ENCODE peak calls at places on chromosomes 13 and 19, in ten cellular contexts. One of them, this sample, is unnamed.

GRCh38 chr13:39379667-39380655 is 223.0 kb downstream of the LHFPL6 start:
- DNase-seq in IMR-90: peak; percentile 21
- DNase-seq in lower leg skin: no peak
- DNase-seq in upper lobe of left lung: no peak
- DNase-seq in stomach: no peak
- DNase-seq in A549: no peak
- DNase-seq in esophagus squamous epithelium: no peak
- DNase-seq in H54: no peak
- DNase-seq in suprapubic skin: no peak
- DNase-seq in thyroid gland: no peak
- DNase-seq in this sample: no peak

GRCh38 chr19:41324921-41325639 is 15.1 kb downstream of the CCDC97 start:
- DNase-seq in A549: peak; percentile 83
- DNase-seq in H54: peak; percentile 93
- DNase-seq in suprapubic skin: no peak
- DNase-seq in thyroid gland: peak; percentile 68
- DNase-seq in lower leg skin: peak; percentile 93
- DNase-seq in stomach: no peak
- DNase-seq in upper lobe of left lung: peak; percentile 89
- DNase-seq in IMR-90: peak; percentile 90
- DNase-seq in esophagus squamous epithelium: no peak
- DNase-seq in this sample: no peak

GRCh38 chr19:39934584-39935233 is at the start of gene FCGBP:
- DNase-seq in upper lobe of left lung: no peak
- DNase-seq in A549: no peak
- DNase-seq in esophagus squamous epithelium: no peak
- DNase-seq in H54: no peak
- DNase-seq in lower leg skin: no peak
- DNase-seq in stomach: peak; percentile 66
- DNase-seq in IMR-90: no peak
- DNase-seq in thyroid gland: no peak
- DNase-seq in suprapubic skin: no peak
- DNase-seq in this sample: no peak

GRCh38 chr13:24328145-24328544 is 18.8 kb downstream of the C1QTNF9 start:
- DNase-seq in upper lobe of left lung: peak; percentile 77
- DNase-seq in H54: no peak
- DNase-seq in stomach: no peak
- DNase-seq in lower leg skin: no peak
- DNase-seq in A549: no peak
- DNase-seq in IMR-90: no peak
- DNase-seq in thyroid gland: no peak
- DNase-seq in esophagus squamous epithelium: no peak
- DNase-seq in suprapubic skin: no peak
- DNase-seq in this sample: no peak

GRCh38 chr19:289651-290538 is 1.3 kb downstream of the PLPP2 start:
- DNase-seq in upper lobe of left lung: no peak
- DNase-seq in lower leg skin: peak; percentile 91
- DNase-seq in stomach: peak; percentile 87
- DNase-seq in H54: peak; percentile 97
- DNase-seq in suprapubic skin: no peak
- DNase-seq in IMR-90: peak; percentile 25
- DNase-seq in esophagus squamous epithelium: no peak
- DNase-seq in A549: peak; percentile 83
- DNase-seq in thyroid gland: peak; percentile 43
- DNase-seq in this sample: peak; percentile 37

GRCh38 chr19:31626941-31627340 is 277.7 kb upstream of the TSHZ3 start:
- DNase-seq in lower leg skin: peak; percentile 56
- DNase-seq in thyroid gland: no peak
- DNase-seq in upper lobe of left lung: no peak
- DNase-seq in A549: no peak
- DNase-seq in stomach: no peak
- DNase-seq in H54: no peak
- DNase-seq in IMR-90: no peak
- DNase-seq in suprapubic skin: no peak
- DNase-seq in esophagus squamous epithelium: no peak
- DNase-seq in this sample: no peak

GRCh38 chr13:113599396-113599795 is 14.8 kb downstream of the TFDP1 start:
- DNase-seq in IMR-90: no peak
- DNase-seq in upper lobe of left lung: peak; percentile 8
- DNase-seq in suprapubic skin: peak; percentile 52
- DNase-seq in esophagus squamous epithelium: no peak
- DNase-seq in stomach: no peak
- DNase-seq in lower leg skin: peak; percentile 70
- DNase-seq in H54: no peak
- DNase-seq in thyroid gland: no peak
- DNase-seq in A549: no peak
- DNase-seq in this sample: no peak

GRCh38 chr13:112510002-112510780 is 77.8 kb downstream of the TUBGCP3 start:
- DNase-seq in lower leg skin: no peak
- DNase-seq in upper lobe of left lung: no peak
- DNase-seq in stomach: no peak
- DNase-seq in esophagus squamous epithelium: no peak
- DNase-seq in thyroid gland: peak; percentile 48
- DNase-seq in A549: peak; percentile 59
- DNase-seq in suprapubic skin: no peak
- DNase-seq in IMR-90: peak; percentile 71
- DNase-seq in H54: peak; percentile 69
- DNase-seq in this sample: no peak

GRCh38 chr13:94901070-94901469 is 188.7 kb upstream of the SOX21 start:
- DNase-seq in lower leg skin: no peak
- DNase-seq in H54: no peak
- DNase-seq in suprapubic skin: no peak
- DNase-seq in thyroid gland: no peak
- DNase-seq in A549: no peak
- DNase-seq in esophagus squamous epithelium: no peak
- DNase-seq in stomach: no peak
- DNase-seq in upper lobe of left lung: no peak
- DNase-seq in IMR-90: no peak
- DNase-seq in this sample: no peak

GRCh38 chr19:19628499-19629134 is 597 bp upstream of the LPAR2 start:
- DNase-seq in H54: no peak
- DNase-seq in stomach: peak; percentile 85
- DNase-seq in suprapubic skin: no peak
- DNase-seq in lower leg skin: no peak
- DNase-seq in IMR-90: peak; percentile 48
- DNase-seq in thyroid gland: peak; percentile 50
- DNase-seq in esophagus squamous epithelium: no peak
- DNase-seq in A549: no peak
- DNase-seq in upper lobe of left lung: peak; percentile 89
- DNase-seq in this sample: no peak

GRCh38 chr13:30904043-30904442 is 2.0 kb upstream of the MEDAG start:
- DNase-seq in thyroid gland: no peak
- DNase-seq in upper lobe of left lung: no peak
- DNase-seq in IMR-90: peak; percentile 52
- DNase-seq in A549: no peak
- DNase-seq in H54: no peak
- DNase-seq in esophagus squamous epithelium: no peak
- DNase-seq in lower leg skin: no peak
- DNase-seq in stomach: no peak
- DNase-seq in suprapubic skin: no peak
- DNase-seq in this sample: no peak

GRCh38 chr13:30907167-30907761 is 1.2 kb downstream of the MEDAG start:
- DNase-seq in suprapubic skin: no peak
- DNase-seq in thyroid gland: peak; percentile 50
- DNase-seq in upper lobe of left lung: no peak
- DNase-seq in H54: no peak
- DNase-seq in IMR-90: peak; percentile 51
- DNase-seq in stomach: no peak
- DNase-seq in esophagus squamous epithelium: no peak
- DNase-seq in A549: no peak
- DNase-seq in lower leg skin: no peak
- DNase-seq in this sample: no peak

GRCh38 chr13:30905932-30906383 is at the start of gene MEDAG:
- DNase-seq in thyroid gland: peak; percentile 48
- DNase-seq in esophagus squamous epithelium: peak; percentile 6
- DNase-seq in stomach: no peak
- DNase-seq in H54: no peak
- DNase-seq in upper lobe of left lung: peak; percentile 90
- DNase-seq in suprapubic skin: peak; percentile 91
- DNase-seq in IMR-90: peak; percentile 57
- DNase-seq in A549: no peak
- DNase-seq in lower leg skin: peak; percentile 97
- DNase-seq in this sample: no peak

GRCh38 chr13:30908416-30908980 is 2.4 kb downstream of the MEDAG start:
- DNase-seq in lower leg skin: no peak
- DNase-seq in thyroid gland: peak; percentile 28
- DNase-seq in suprapubic skin: no peak
- DNase-seq in A549: no peak
- DNase-seq in IMR-90: peak; percentile 22
- DNase-seq in upper lobe of left lung: no peak
- DNase-seq in esophagus squamous epithelium: no peak
- DNase-seq in stomach: no peak
- DNase-seq in H54: no peak
- DNase-seq in this sample: no peak

GRCh38 chr13:30906411-30906990 is 430 bp downstream of the MEDAG start:
- DNase-seq in H54: no peak
- DNase-seq in IMR-90: no peak
- DNase-seq in thyroid gland: peak; percentile 5
- DNase-seq in A549: no peak
- DNase-seq in lower leg skin: no peak
- DNase-seq in esophagus squamous epithelium: no peak
- DNase-seq in upper lobe of left lung: peak; percentile 88
- DNase-seq in stomach: no peak
- DNase-seq in suprapubic skin: no peak
- DNase-seq in this sample: no peak
- TF ChIP-seq POLR2A in H54: no peak
- TF ChIP-seq POLR2A in IMR-90: no peak
- TF ChIP-seq POLR2A in thyroid gland: no peak
- TF ChIP-seq POLR2A in A549: no peak
- TF ChIP-seq POLR2A in lower leg skin: no peak
- TF ChIP-seq POLR2A in esophagus squamous epithelium: no peak
- TF ChIP-seq POLR2A in upper lobe of left lung: no peak
- TF ChIP-seq POLR2A in stomach: no peak
- TF ChIP-seq POLR2A in suprapubic skin: no peak
- TF ChIP-seq POLR2A in this sample: no peak

DNA sequence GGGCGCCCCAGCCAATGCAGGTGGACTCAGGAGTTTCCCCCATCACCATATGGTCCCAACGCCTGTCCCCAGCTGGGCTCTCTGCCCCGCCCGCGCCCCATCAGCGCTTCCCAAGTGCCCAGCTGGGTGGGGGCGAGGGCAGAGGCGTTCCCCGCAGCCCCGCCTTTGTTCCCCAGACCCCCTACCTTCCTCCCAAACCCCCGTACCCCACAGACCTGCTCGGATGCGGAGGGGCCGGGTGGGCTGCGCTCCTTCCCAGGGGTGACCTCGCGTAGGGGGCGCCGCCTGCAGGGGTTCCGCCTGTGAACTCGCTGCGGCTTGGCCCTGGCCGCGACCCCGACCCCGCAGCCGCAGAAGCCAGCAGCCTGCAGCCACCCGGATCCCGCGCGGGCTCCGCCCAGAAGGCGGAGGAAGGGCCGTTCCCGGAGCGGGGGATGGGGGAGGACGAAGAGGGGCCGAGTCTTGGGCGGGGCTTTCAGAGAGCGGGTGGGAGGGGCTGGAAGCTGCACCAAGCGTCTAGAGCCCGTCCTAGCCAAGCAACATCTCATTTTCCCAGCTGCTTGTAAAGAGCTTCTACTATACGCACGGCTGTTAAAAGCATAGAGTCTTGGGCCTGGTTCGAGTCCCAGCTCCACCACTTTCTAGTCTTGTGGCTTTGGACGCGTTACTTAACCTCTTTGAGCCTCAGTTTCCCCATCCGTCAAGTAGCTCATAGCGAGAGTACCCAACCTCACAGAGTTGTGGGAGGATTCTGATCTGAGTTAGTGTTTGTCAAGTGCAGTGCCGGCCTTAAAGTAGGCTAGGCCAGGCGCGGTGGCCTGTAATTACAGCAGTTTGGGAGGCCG is at the start of gene RAB3D:
- DNase-seq in A549: peak; percentile 85
- DNase-seq in IMR-90: peak; percentile 77
- DNase-seq in thyroid gland: peak; percentile 95
- DNase-seq in suprapubic skin: peak; percentile 94
- DNase-seq in upper lobe of left lung: peak; percentile 95
- DNase-seq in esophagus squamous epithelium: peak; percentile 51
- DNase-seq in stomach: peak; percentile 96
- DNase-seq in H54: peak; percentile 89
- DNase-seq in lower leg skin: peak; percentile 99
- DNase-seq in this sample: peak; percentile 96
- TF ChIP-seq POLR2A in A549: peak; percentile 43
- TF ChIP-seq POLR2A in IMR-90: no peak
- TF ChIP-seq POLR2A in thyroid gland: peak; percentile 60
- TF ChIP-seq POLR2A in suprapubic skin: peak; percentile 40
- TF ChIP-seq POLR2A in upper lobe of left lung: no peak
- TF ChIP-seq POLR2A in esophagus squamous epithelium: no peak
- TF ChIP-seq POLR2A in stomach: no peak
- TF ChIP-seq POLR2A in H54: peak; percentile 22
- TF ChIP-seq POLR2A in lower leg skin: no peak
- TF ChIP-seq POLR2A in this sample: no peak

DNA sequence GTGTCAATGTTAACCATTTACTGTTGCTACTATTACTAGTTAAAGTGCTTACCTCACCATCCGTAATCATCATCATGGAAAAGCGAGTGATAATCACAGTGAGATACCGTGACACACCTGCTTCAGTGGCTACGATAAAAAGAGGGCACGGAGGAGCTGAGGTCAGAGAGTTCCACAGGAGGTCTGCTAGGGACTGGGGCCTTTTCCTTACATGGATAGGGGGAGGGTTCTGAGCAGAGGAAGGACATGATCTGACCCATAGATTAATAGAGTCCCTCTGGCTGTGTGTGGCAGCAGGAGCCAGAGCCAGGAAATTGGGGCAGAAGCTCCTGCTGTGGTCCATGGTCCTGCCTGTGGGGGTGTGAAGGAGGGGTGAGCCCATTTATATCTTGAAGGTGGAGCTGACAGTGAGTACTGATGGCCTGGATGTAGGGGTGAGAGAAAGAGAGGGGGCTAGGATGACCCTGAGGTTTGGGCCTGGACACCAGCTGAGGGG is 136.7 kb downstream of the SIPA1L3 start:
- DNase-seq in IMR-90: no peak
- DNase-seq in esophagus squamous epithelium: no peak
- DNase-seq in lower leg skin: no peak
- DNase-seq in suprapubic skin: no peak
- DNase-seq in stomach: no peak
- DNase-seq in H54: no peak
- DNase-seq in A549: no peak
- DNase-seq in upper lobe of left lung: no peak
- DNase-seq in thyroid gland: no peak
- DNase-seq in this sample: no peak
- TF ChIP-seq POLR2A in IMR-90: no peak
- TF ChIP-seq POLR2A in esophagus squamous epithelium: no peak
- TF ChIP-seq POLR2A in lower leg skin: no peak
- TF ChIP-seq POLR2A in suprapubic skin: no peak
- TF ChIP-seq POLR2A in stomach: no peak
- TF ChIP-seq POLR2A in H54: no peak
- TF ChIP-seq POLR2A in A549: peak; percentile 3
- TF ChIP-seq POLR2A in upper lobe of left lung: no peak
- TF ChIP-seq POLR2A in thyroid gland: no peak
- TF ChIP-seq POLR2A in this sample: no peak

DNA sequence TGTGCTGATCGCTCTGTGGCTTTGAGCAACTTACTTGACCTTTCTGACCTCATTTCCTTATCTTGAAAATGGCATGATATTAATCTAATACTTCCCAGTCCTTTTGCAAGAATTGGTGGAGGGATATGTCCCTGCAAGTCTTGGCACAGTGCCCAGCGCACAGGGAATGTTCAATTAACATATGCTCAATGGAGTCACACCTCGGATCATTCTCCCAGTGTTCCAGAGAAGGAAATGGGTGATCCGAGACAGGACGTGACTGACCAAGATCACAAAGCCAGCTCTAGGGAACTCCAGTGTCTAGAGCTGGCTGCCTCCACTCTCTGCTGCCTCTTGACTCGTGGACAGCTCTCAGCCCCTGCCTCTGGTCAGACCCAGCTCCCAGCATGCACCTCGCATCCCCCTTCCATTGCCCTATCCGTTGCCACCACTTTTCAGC is 3.6 kb downstream of the CDC42EP5 start:
- DNase-seq in A549: no peak
- DNase-seq in thyroid gland: no peak
- DNase-seq in esophagus squamous epithelium: no peak
- DNase-seq in IMR-90: no peak
- DNase-seq in stomach: peak; percentile 70
- DNase-seq in upper lobe of left lung: no peak
- DNase-seq in H54: no peak
- DNase-seq in suprapubic skin: peak; percentile 63
- DNase-seq in lower leg skin: no peak
- DNase-seq in this sample: no peak
- TF ChIP-seq POLR2A in A549: no peak
- TF ChIP-seq POLR2A in thyroid gland: no peak
- TF ChIP-seq POLR2A in esophagus squamous epithelium: no peak
- TF ChIP-seq POLR2A in IMR-90: no peak
- TF ChIP-seq POLR2A in stomach: no peak
- TF ChIP-seq POLR2A in upper lobe of left lung: no peak
- TF ChIP-seq POLR2A in H54: no peak
- TF ChIP-seq POLR2A in suprapubic skin: no peak
- TF ChIP-seq POLR2A in lower leg skin: no peak
- TF ChIP-seq POLR2A in this sample: no peak